ENCODE peak calls at places on chromosome 22, in four cellular contexts. U is Peyer's patch, K is transverse colon, N is endothelial cell of umbilical vein. H is an unnamed sample.

GRCh38 chr22:41504397-41504796 is 35.5 kb downstream of the ACO2 start:
- DNase-seq in U (no peak), K (no peak), N (no peak), H (no peak)

GRCh38 chr22:37254867-37255233 is 10.8 kb upstream of the RAC2 start:
- DNase-seq in U (no peak), K (no peak), N (peak), H (no peak)

GRCh38 chr22:17159504-17159951 is 451 bp upstream of the HDHD5 start:
- DNase-seq in U (peak), K (peak), N (no peak), H (peak)

GRCh38 chr22:19060356-19061009 is 61.7 kb downstream of the DGCR2 start:
- DNase-seq in U (no peak), K (no peak), N (no peak), H (no peak)

GRCh38 chr22:32628626-32629587 is 154.3 kb downstream of the FBXO7 start:
- DNase-seq in U (no peak), K (no peak), N (no peak), H (no peak)

GRCh38 chr22:23831781-23832180 is 7.0 kb downstream of the DERL3 start:
- DNase-seq in U (no peak), K (no peak), N (no peak), H (no peak)

GRCh38 chr22:25475554-25476022 is 88.9 kb upstream of the GRK3 start:
- DNase-seq in U (no peak), K (no peak), N (peak), H (no peak)

GRCh38 chr22:23784215-23784732 is 2.5 kb upstream of the SMARCB1 start:
- DNase-seq in U (no peak), K (peak), N (no peak), H (no peak)

GRCh38 chr22:33757041-33757440 is 163.2 kb downstream of the LARGE1 start:
- DNase-seq in U (no peak), K (no peak), N (no peak), H (no peak)

GRCh38 chr22:39825661-39826102 is 67.9 kb downstream of the ENTHD1 start:
- DNase-seq in U (peak), K (no peak), N (no peak), H (no peak)

GRCh38 chr22:24548812-24549211 is 6.1 kb downstream of the GUCD1 start:
- DNase-seq in U (no peak), K (no peak), N (no peak), H (no peak)

GRCh38 chr22:37010174-37010573 is 9.1 kb downstream of the TST start:
- DNase-seq in U (no peak), K (no peak), N (no peak), H (no peak)

GRCh38 chr22:47221840-47222615 is 459.6 kb downstream of the TBC1D22A start:
- DNase-seq in U (peak), K (no peak), N (peak), H (peak)

GRCh38 chr22:47333625-47334024 is 571.2 kb downstream of the TBC1D22A start:
- DNase-seq in U (no peak), K (no peak), N (peak), H (no peak)

GRCh38 chr22:35458547-35459422 is 58.8 kb downstream of the MCM5 start:
- DNase-seq in U (no peak), K (no peak), N (no peak), H (no peak)

GRCh38 chr22:36252754-36253522 is at the start of gene APOL1:
- DNase-seq in U (peak), K (peak), N (peak), H (no peak)

GRCh38 chr22:43060213-43060612 is 29.0 kb downstream of the TTLL1 start:
- DNase-seq in U (no peak), K (peak), N (peak), H (no peak)

GRCh38 chr22:17744430-17744829 is 29.8 kb downstream of the BID start:
- DNase-seq in U (no peak), K (no peak), N (no peak), H (no peak)

GRCh38 chr22:35835998-35836691 is 118.5 kb downstream of the APOL5 start:
- DNase-seq in U (no peak), K (peak), N (peak), H (no peak)

GRCh38 chr22:41517172-41518047 is 26.9 kb downstream of the POLR3H start:
- DNase-seq in U (peak), K (peak), N (peak), H (peak)

GRCh38 chr22:26548984-26549383 is 36.7 kb upstream of the TFIP11 start:
- DNase-seq in U (no peak), K (no peak), N (no peak), H (no peak)

GRCh38 chr22:46848227-46848626 is 85.8 kb downstream of the TBC1D22A start:
- DNase-seq in U (no peak), K (no peak), N (no peak), H (no peak)

GRCh38 chr22:29883045-29883830 is at the start of gene MTMR3:
- DNase-seq in U (peak), K (peak), N (peak), H (peak)
- TF ChIP-seq POLR2A in U (peak), K (peak), N (no peak), H (peak)

GRCh38 chr22:31620756-31621480 is 41.1 kb downstream of the PISD start:
- DNase-seq in U (no peak), K (no peak), N (no peak), H (no peak)

GRCh38 chr22:31618057-31618456 is 44.0 kb downstream of the PISD start:
- DNase-seq in U (no peak), K (no peak), N (no peak), H (no peak)

GRCh38 chr22:31619611-31620300 is 42.3 kb downstream of the PISD start:
- DNase-seq in U (no peak), K (no peak), N (no peak), H (no peak)

GRCh38 chr22:31616315-31616980 is 45.6 kb downstream of the PISD start:
- DNase-seq in U (peak), K (no peak), N (no peak), H (no peak)

DNA sequence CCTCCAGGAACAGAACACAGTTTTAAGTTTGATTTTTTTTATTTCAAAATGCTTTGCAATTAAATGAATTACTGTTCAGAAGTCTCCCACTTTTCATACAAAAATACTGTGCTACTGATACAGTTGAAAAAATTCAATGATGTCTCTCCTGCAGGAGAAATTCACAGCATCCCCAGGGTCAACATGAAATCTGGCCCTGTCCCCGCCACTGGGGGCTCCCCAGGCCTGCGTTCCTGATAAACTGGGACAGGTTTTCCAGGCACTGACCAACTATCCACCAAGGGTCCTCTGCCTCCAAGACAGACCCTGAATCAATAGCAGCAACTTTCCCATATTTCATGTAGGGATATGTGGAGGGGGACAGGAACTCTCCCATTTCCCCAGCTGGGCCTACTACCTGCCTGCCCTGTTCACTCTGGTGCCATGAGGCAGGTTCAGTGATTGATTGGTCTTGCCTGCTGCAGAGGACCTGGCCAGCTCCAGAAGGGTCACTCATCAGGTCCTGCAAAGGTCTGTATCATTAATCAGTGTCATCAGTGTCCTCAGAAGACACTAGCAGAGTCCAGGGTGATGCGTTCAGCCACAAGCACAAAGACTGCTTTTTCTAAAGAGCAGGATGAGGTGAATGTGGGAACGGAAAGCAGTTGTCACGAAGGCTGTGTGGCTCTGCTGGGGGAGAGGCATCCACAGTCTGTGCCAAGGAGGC is 43.4 kb downstream of the PISD start:
- DNase-seq in U (no peak), K (no peak), N (no peak), H (no peak)
- TF ChIP-seq CTCF in U (no peak), K (no peak), N (no peak), H (no peak)

DNA sequence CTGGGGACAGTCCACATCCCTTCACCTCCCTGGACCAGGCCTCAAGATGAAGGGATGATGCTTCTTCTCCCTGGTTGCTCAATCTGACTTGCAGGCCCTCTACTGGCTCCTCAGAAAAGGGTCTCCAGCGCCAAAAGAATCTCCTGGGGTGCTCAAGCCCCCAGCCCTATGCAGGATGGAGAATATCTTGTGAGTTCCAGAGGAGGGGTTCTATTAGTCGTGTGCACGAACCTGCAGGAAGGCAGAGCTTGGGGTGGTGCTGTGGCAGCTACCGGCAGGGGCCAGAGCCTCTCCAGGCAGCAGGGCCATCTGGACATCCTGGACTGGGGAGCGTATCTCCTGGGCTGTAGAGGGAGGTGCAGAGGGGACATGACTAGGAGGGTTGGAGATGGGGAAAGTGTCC is 1339.5 kb downstream of the BRD1 start:
- DNase-seq in U (no peak), K (no peak), N (no peak), H (no peak)
- H3K4me3 ChIP-seq in U (no peak), K (no peak), N (no peak), H (no peak)

GRCh38 chr22:38482662-38483308 is 14.9 kb downstream of the KDELR3 start:
- DNase-seq in U (no peak), K (no peak), N (no peak), H (no peak)
- TF ChIP-seq POLR2A in U (no peak), K (no peak), N (no peak), H (no peak)

GRCh38 chr22:22460635-22461034 is 47.9 kb downstream of the ZNF280B start:
- DNase-seq in U (no peak), K (no peak), N (peak), H (no peak)
- TF ChIP-seq CTCF in U (peak), K (peak), N (peak), H (no peak)

GRCh38 chr22:50266994-50267393 is 3.2 kb downstream of the MAPK11 start:
- DNase-seq in U (no peak), K (no peak), N (no peak), H (no peak)

GRCh38 chr22:50269573-50270301 is 443 bp downstream of the MAPK11 start:
- DNase-seq in U (no peak), K (no peak), N (peak), H (no peak)

GRCh38 chr22:50268655-50269113 is 1.5 kb downstream of the MAPK11 start:
- DNase-seq in U (no peak), K (peak), N (no peak), H (no peak)

GRCh38 chr22:50270302-50271010 is at the start of gene MAPK11:
- DNase-seq in U (peak), K (peak), N (peak), H (peak)

GRCh38 chr22:50267591-50268390 is 2.4 kb downstream of the MAPK11 start:
- DNase-seq in U (no peak), K (peak), N (peak), H (peak)
- H3K4me3 ChIP-seq in U (peak), K (no peak), N (peak), H (no peak)

GRCh38 chr22:44497904-44498242 is at the start of gene RTL6:
- DNase-seq in U (no peak), K (no peak), N (no peak), H (no peak)
- TF ChIP-seq POLR2A in U (peak), K (no peak), N (peak), H (no peak)

GRCh38 chr22:28736296-28737155 is 5.1 kb downstream of the CHEK2 start:
- DNase-seq in U (no peak), K (no peak), N (no peak), H (no peak)

GRCh38 chr22:28743852-28744251 is 2.0 kb downstream of the HSCB start:
- DNase-seq in U (no peak), K (no peak), N (no peak), H (no peak)

GRCh38 chr22:28741200-28741757 is 341 bp downstream of the CHEK2 start:
- DNase-seq in U (no peak), K (no peak), N (no peak), H (no peak)

GRCh38 chr22:28742562-28742962 is 723 bp downstream of the HSCB start:
- DNase-seq in U (peak), K (no peak), N (no peak), H (no peak)

DNA sequence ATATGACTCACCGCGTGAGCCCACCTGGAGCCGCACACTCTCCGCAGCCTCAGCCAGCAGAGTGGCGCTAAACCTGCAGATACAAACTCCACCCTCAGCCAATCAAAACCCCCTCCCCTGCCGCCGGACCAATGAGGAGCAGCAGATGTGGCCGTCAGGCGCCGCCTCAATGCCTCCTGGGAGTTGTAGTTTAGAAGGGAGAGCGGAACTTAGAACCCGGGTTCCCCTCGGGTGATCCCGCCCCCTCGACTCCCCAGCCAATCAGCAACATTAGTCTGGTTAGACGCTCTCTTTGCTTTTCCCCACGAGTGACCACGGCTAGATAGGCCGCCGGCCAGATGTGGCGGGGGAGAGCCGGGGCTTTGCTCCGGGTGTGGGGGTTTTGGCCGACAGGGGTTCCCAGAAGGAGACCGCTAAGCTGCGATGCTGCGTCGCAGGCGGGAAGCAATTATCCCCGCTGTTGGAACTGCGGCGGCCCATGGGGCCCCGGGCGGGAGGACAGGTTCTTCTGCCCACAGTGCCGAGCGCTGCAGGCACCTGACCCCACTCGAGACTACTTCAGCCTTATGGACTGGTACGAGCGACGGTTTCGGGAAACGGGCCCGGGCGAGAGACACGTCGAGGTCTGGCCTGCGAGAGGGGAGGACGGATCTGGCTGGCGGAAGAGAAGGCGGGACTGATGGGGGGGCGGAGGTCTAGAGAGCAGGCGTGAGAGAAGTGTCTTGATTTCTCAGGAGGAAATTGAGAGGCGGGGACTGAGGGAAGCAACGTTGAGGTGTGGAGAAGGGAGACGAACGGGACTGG is at the start of the genes CHEK2 and HSCB:
- DNase-seq in U (peak), K (peak), N (peak), H (peak)
- TF ChIP-seq CTCF in U (no peak), K (no peak), N (peak), H (no peak)

H was measured in lower leg skin.